ENCODE peak calls at places on chromosomes 16 and 17, in four cellular contexts. One of them, this sample, is unnamed.
A peak's percentile ranks its signal among the peaks of the same experiment; 100 is the strongest.

GRCh38 chr16:19130852-19131808 is 17.4 kb downstream of the ITPRIPL2 start:
- DNase-seq in iPS DF 6.9: no peak
- DNase-seq in transverse colon: no peak
- DNase-seq in IMR-90: peak; percentile 82
- DNase-seq in this sample: peak; percentile 37

GRCh38 chr16:17921357-17921978 is 415.1 kb downstream of the NPIPA8 start:
- DNase-seq in iPS DF 6.9: peak; percentile 48
- DNase-seq in transverse colon: peak; percentile 69
- DNase-seq in IMR-90: no peak
- DNase-seq in this sample: peak; percentile 51

GRCh38 chr17:30969989-30970680 is 704 bp upstream of the RNF135 start:
- DNase-seq in iPS DF 6.9: no peak
- DNase-seq in transverse colon: peak; percentile 52
- DNase-seq in IMR-90: no peak
- DNase-seq in this sample: no peak

GRCh38 chr17:56785997-56786680 is 47.6 kb downstream of the C17orf67 start:
- DNase-seq in iPS DF 6.9: no peak
- DNase-seq in transverse colon: no peak
- DNase-seq in IMR-90: no peak
- DNase-seq in this sample: no peak

GRCh38 chr17:19332371-19333131 is 30.0 kb downstream of the B9D1 start:
- DNase-seq in iPS DF 6.9: no peak
- DNase-seq in transverse colon: no peak
- DNase-seq in IMR-90: no peak
- DNase-seq in this sample: no peak

GRCh38 chr16:974001-974601 is 3.3 kb upstream of the LMF1 start:
- DNase-seq in iPS DF 6.9: no peak
- DNase-seq in transverse colon: peak; percentile 35
- DNase-seq in IMR-90: no peak
- DNase-seq in this sample: peak; percentile 88

GRCh38 chr16:57732011-57732410 is 3.6 kb upstream of the KATNB1 start:
- DNase-seq in iPS DF 6.9: no peak
- DNase-seq in transverse colon: no peak
- DNase-seq in IMR-90: peak; percentile 25
- DNase-seq in this sample: no peak

GRCh38 chr16:17340804-17341203 is 130.0 kb downstream of the XYLT1 start:
- DNase-seq in iPS DF 6.9: no peak
- DNase-seq in transverse colon: no peak
- DNase-seq in IMR-90: no peak
- DNase-seq in this sample: no peak

GRCh38 chr16:13036600-13036999 is 135.2 kb downstream of the SHISA9 start:
- DNase-seq in iPS DF 6.9: peak; percentile 43
- DNase-seq in transverse colon: no peak
- DNase-seq in IMR-90: peak; percentile 11
- DNase-seq in this sample: peak; percentile 62

GRCh38 chr17:18261146-18261515 is 669 bp downstream of the MIEF2 start:
- DNase-seq in iPS DF 6.9: no peak
- DNase-seq in transverse colon: peak; percentile 66
- DNase-seq in IMR-90: peak; percentile 44
- DNase-seq in this sample: peak; percentile 19

GRCh38 chr16:11675561-11676511 is 7.6 kb downstream of the SNN start:
- DNase-seq in iPS DF 6.9: no peak
- DNase-seq in transverse colon: peak; percentile 69
- DNase-seq in IMR-90: peak; percentile 15
- DNase-seq in this sample: no peak

GRCh38 chr16:48099455-48099854 is 56.3 kb downstream of the ABCC12 start:
- DNase-seq in iPS DF 6.9: peak; percentile 13
- DNase-seq in transverse colon: no peak
- DNase-seq in IMR-90: no peak
- DNase-seq in this sample: no peak

GRCh38 chr16:14109077-14109775 is 38.1 kb downstream of the MRTFB start:
- DNase-seq in iPS DF 6.9: no peak
- DNase-seq in transverse colon: no peak
- DNase-seq in IMR-90: no peak
- DNase-seq in this sample: no peak
- H3K4me1 ChIP-seq in iPS DF 6.9: peaks cover 4% of the 10 kb centered on the region
- H3K4me1 ChIP-seq in transverse colon: peaks cover 70% of the 10 kb centered on the region
- H3K4me1 ChIP-seq in IMR-90: peaks cover 10% of the 10 kb centered on the region
- H3K4me1 ChIP-seq in this sample: no peaks in the 10 kb centered on the region

GRCh38 chr16:65120811-65121721 is 797 bp downstream of the CDH11 start:
- DNase-seq in iPS DF 6.9: no peak
- DNase-seq in transverse colon: no peak
- DNase-seq in IMR-90: peak; percentile 37
- DNase-seq in this sample: no peak
- H3K4me3 ChIP-seq in iPS DF 6.9: peak overlapping the region; percentile 49
- H3K4me3 ChIP-seq in transverse colon: peak overlapping the region; percentile 70
- H3K4me3 ChIP-seq in IMR-90: peak overlapping the region; percentile 96
- H3K4me3 ChIP-seq in this sample: no peak overlapping the region

GRCh38 chr17:72063262-72063661 is 57.6 kb upstream of the SOX9 start:
- DNase-seq in iPS DF 6.9: no peak
- DNase-seq in transverse colon: no peak
- DNase-seq in IMR-90: no peak
- DNase-seq in this sample: no peak
- H3K4me1 ChIP-seq in iPS DF 6.9: no peaks in the 10 kb centered on the region
- H3K4me1 ChIP-seq in transverse colon: no peaks in the 10 kb centered on the region
- H3K4me1 ChIP-seq in IMR-90: no peaks in the 10 kb centered on the region
- H3K4me1 ChIP-seq in this sample: no peaks in the 10 kb centered on the region

DNA sequence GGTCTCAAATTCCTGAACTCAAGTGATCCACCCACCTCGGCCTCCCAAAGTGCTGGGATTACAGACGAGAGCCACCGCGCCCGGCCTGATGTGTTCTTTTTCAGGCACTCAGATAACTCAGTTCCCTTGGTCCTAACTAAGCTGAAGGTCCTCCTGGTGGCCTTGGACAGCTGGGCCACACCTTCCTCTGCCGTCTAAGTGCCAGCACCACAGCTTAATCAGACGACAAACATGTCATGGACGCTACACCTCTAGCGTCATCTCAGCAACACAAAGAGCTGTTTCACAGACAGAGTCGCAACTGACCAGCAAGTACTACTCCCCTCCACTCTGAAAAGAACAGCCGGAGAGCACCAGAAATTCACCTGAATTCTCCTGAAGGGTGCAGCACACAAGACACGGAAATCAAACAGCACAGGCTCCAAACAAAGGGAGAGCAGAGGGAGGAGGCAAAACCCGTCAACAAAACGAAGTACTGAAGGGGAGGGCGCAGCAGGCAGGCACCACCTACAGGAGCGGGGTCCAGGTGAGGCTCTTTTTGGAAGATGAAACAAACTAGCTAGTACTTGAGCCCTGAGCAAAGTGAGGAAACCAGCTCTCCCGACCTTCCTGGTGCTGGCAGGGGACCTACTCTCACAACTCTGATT is 4.4 kb downstream of the TRAP1 start:
- DNase-seq in iPS DF 6.9: no peak
- DNase-seq in transverse colon: no peak
- DNase-seq in IMR-90: no peak
- DNase-seq in this sample: no peak
- H3K4me3 ChIP-seq in iPS DF 6.9: no peak overlapping the region
- H3K4me3 ChIP-seq in transverse colon: no peak overlapping the region
- H3K4me3 ChIP-seq in IMR-90: no peak overlapping the region
- H3K4me3 ChIP-seq in this sample: no peak overlapping the region

DNA sequence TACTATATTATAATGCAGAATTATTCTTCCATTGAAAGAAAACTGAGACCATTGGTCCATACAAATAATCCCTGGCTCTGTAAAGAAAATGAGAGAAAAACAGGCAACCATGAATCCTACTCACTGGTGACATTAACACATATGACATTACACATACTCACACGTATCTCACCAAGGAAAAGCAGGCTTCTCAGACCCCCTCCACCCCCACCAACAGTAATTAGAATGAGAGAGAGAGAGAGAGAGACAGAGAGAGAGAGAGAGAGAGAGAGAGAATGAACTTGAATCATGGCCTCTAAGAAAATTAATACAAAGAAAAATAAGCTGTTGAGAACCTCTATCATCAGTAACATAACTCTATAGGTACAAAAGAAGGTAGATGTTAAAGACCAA is 132.0 kb downstream of the SNX11 start:
- DNase-seq in iPS DF 6.9: no peak
- DNase-seq in transverse colon: no peak
- DNase-seq in IMR-90: no peak
- DNase-seq in this sample: no peak
- H3K4me1 ChIP-seq in iPS DF 6.9: no peaks in the 10 kb centered on the region
- H3K4me1 ChIP-seq in transverse colon: peaks cover 37% of the 10 kb centered on the region
- H3K4me1 ChIP-seq in IMR-90: peaks cover 9% of the 10 kb centered on the region
- H3K4me1 ChIP-seq in this sample: peaks cover 5% of the 10 kb centered on the region

DNA sequence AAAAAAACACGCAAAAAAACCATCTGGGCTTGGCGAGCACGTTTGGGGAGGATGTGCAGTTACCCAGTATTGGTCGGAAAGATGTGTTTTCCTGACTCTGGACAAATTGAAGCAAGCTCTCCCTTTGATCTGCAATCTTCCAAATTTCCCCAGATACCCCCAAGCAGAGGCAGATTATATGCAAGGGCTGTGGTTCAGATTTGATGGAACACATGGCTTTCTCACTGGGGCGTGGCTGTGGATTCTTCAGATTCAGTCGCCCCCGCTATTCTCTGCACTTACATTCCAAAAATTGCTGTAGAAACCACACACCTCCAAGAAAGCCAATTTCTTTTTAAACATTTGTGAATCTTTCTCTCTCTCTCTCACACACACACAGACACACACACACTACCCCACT is 103.7 kb upstream of the FAM20A start:
- DNase-seq in iPS DF 6.9: no peak
- DNase-seq in transverse colon: no peak
- DNase-seq in IMR-90: peak; percentile 41
- DNase-seq in this sample: no peak
- H3K4me3 ChIP-seq in iPS DF 6.9: no peak overlapping the region
- H3K4me3 ChIP-seq in transverse colon: no peak overlapping the region
- H3K4me3 ChIP-seq in IMR-90: no peak overlapping the region
- H3K4me3 ChIP-seq in this sample: no peak overlapping the region

GRCh38 chr16:75256871-75257343 is 5.5 kb upstream of the BCAR1 start:
- DNase-seq in iPS DF 6.9: no peak
- DNase-seq in transverse colon: peak; percentile 46
- DNase-seq in IMR-90: peak; percentile 62
- DNase-seq in this sample: no peak
- H3K4me1 ChIP-seq in iPS DF 6.9: peaks cover 39% of the 10 kb centered on the region
- H3K4me1 ChIP-seq in transverse colon: peaks cover 79% of the 10 kb centered on the region
- H3K4me1 ChIP-seq in IMR-90: peaks cover 72% of the 10 kb centered on the region
- H3K4me1 ChIP-seq in this sample: peaks cover under 1% of the 10 kb centered on the region

This sample was measured in OCI-LY7.